ENCODE peak calls at places on chromosomes 12 and 14, in six cellular contexts. L, R, I, J, X and B are unnamed samples.

GRCh38 chr12:105257321-105257728 is 21.4 kb upstream of the APPL2 start:
- DNase-seq in L (no peak), R (no peak), I (peak), J (no peak), X (no peak), B (no peak)

GRCh38 chr14:81137316-81137715 is 83.4 kb downstream of the GTF2A1 start:
- DNase-seq in L (no peak), R (no peak), I (peak), J (no peak), X (no peak), B (peak)

GRCh38 chr12:69254857-69255256 is 15.5 kb downstream of the CPSF6 start:
- DNase-seq in L (no peak), R (no peak), I (no peak), J (peak), X (no peak), B (no peak)

GRCh38 chr14:86955955-86956354 is 1037.0 kb downstream of the GALC start:
- DNase-seq in L (no peak), R (no peak), I (no peak), J (no peak), X (no peak), B (no peak)

GRCh38 chr12:19021646-19022045 is 107.9 kb upstream of the PLEKHA5 start:
- DNase-seq in L (no peak), R (no peak), I (no peak), J (peak), X (no peak), B (no peak)

GRCh38 chr12:125882141-125882540 is 816.9 kb downstream of the AACS start:
- DNase-seq in L (no peak), R (no peak), I (no peak), J (no peak), X (peak), B (no peak)

GRCh38 chr12:109768901-109769670 is 55.5 kb downstream of the FAM222A start:
- DNase-seq in L (no peak), R (no peak), I (no peak), J (no peak), X (no peak), B (no peak)

GRCh38 chr14:39099748-39100147 is 3.3 kb downstream of the SEC23A start:
- DNase-seq in L (no peak), R (no peak), I (no peak), J (no peak), X (no peak), B (no peak)

GRCh38 chr12:132837693-132838463 is 9.2 kb upstream of the GOLGA3 start:
- DNase-seq in L (no peak), R (no peak), I (no peak), J (no peak), X (no peak), B (no peak)

GRCh38 chr14:70073924-70074566 is 114.7 kb downstream of the SLC8A3 start:
- DNase-seq in L (no peak), R (peak), I (no peak), J (peak), X (peak), B (peak)